ENCODE peak calls at places on chromosomes 3 and 15, in six cellular contexts. X is Karpas-422, A is heart left ventricle, T is WERI-Rb-1, L is mammary epithelial cell, N is pancreas. V is an unnamed sample. For H3K36me3, the result is how much of the 10 kb centered on the place peaks cover.

GRCh38 chr3:64221564-64222257 is 3.6 kb downstream of the PRICKLE2 start:
- DNase-seq in X (no peak), A (no peak), T (no peak), L (no peak), N (no peak), V (no peak)

GRCh38 chr3:152524198-152525140 is 255.7 kb downstream of the MBNL1 start:
- DNase-seq in X (peak), A (peak), T (peak), L (peak), N (no peak), V (peak)

GRCh38 chr3:129233538-129233937 is 15.9 kb upstream of the COPG1 start:
- DNase-seq in X (peak), A (peak), T (no peak), L (no peak), N (no peak), V (peak)

GRCh38 chr3:13792512-13793347 is 87.1 kb downstream of the WNT7A start:
- DNase-seq in X (no peak), A (no peak), T (no peak), L (no peak), N (no peak), V (no peak)

GRCh38 chr3:31291818-31292217 is 240.9 kb upstream of the STT3B start:
- DNase-seq in X (no peak), A (no peak), T (no peak), L (peak), N (no peak), V (no peak)

GRCh38 chr3:187286467-187287059 is 5.0 kb downstream of the MASP1 start:
- DNase-seq in X (no peak), A (no peak), T (no peak), L (no peak), N (no peak), V (no peak)

GRCh38 chr3:86801921-86802320 is 189.0 kb downstream of the VGLL3 start:
- DNase-seq in X (no peak), A (no peak), T (no peak), L (no peak), N (no peak), V (no peak)

GRCh38 chr3:106908181-106908938 is 468.9 kb upstream of the CCDC54 start:
- DNase-seq in X (no peak), A (no peak), T (no peak), L (no peak), N (no peak), V (no peak)

GRCh38 chr3:146577662-146578061 is 27.5 kb downstream of the PLSCR5 start:
- DNase-seq in X (peak), A (no peak), T (peak), L (peak), N (no peak), V (peak)

GRCh38 chr3:150248116-150248864 is 159.8 kb upstream of the TSC22D2 start:
- DNase-seq in X (no peak), A (no peak), T (no peak), L (peak), N (no peak), V (peak)

GRCh38 chr3:12070098-12070497 is 65.9 kb downstream of the SYN2 start:
- DNase-seq in X (no peak), A (no peak), T (no peak), L (no peak), N (no peak), V (no peak)
- H3K36me3 ChIP-seq in X (under half), A (under half), T (under half), L (under half), N (under half), V (under half)

DNA sequence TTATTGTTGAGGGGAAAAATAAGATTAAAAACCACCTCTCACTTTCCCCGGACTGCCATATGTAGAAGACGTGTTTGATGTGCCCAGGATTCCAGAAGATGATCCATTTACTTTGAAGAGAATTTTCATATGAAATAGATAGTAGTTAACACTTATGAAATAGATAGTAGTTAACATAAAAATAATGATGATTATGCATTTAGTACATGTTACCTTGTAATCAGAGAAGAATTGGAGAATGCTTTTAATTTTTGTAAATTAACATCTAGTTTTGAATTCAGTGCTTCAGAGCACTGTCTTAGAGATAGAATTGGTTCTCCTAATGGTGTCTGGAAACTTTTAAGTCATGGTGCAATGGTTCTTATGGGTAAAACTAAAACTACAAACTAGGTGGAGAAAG is 46.1 kb upstream of the CRTC3 start:
- DNase-seq in X (no peak), A (no peak), T (no peak), L (no peak), N (no peak), V (no peak)
- H3K36me3 ChIP-seq in X (under half), A (half or more), T (under half), L (under half), N (half or more), V (half or more)

GRCh38 chr3:43025423-43025822 is 46.3 kb downstream of the GASK1A start:
- DNase-seq in X (no peak), A (no peak), T (no peak), L (no peak), N (no peak), V (no peak)

GRCh38 chr3:43023766-43024165 is 44.7 kb downstream of the GASK1A start:
- DNase-seq in X (peak), A (no peak), T (no peak), L (no peak), N (no peak), V (no peak)

GRCh38 chr3:43024183-43024865 is 45.2 kb downstream of the GASK1A start:
- DNase-seq in X (peak), A (no peak), T (no peak), L (no peak), N (no peak), V (no peak)

GRCh38 chr3:43022111-43022510 is 43.0 kb downstream of the GASK1A start:
- DNase-seq in X (no peak), A (peak), T (no peak), L (no peak), N (no peak), V (no peak)

DNA sequence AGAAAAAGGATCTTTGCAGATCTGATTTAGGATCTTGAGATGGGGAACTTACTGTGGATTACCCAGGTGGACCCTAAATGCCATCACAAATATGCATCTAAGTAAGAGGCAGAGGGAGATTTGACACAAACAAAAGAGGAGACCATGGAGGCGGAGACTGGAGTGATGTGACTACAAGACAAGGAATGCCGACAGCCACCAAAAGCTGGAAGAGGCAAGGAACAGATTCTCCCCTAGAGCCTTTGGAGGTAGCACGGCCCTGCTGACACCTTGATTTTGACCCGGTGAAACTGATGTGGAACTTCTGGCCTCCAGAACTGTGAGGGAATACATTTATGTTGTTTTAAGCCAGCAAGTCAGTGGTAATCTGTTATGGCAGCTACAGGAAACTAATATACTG is 44.0 kb downstream of the GASK1A start:
- DNase-seq in X (peak), A (no peak), T (no peak), L (no peak), N (no peak), V (no peak)
- H3K36me3 ChIP-seq in X (under half), A (under half), T (under half), L (under half), N (under half), V (under half)

DNA sequence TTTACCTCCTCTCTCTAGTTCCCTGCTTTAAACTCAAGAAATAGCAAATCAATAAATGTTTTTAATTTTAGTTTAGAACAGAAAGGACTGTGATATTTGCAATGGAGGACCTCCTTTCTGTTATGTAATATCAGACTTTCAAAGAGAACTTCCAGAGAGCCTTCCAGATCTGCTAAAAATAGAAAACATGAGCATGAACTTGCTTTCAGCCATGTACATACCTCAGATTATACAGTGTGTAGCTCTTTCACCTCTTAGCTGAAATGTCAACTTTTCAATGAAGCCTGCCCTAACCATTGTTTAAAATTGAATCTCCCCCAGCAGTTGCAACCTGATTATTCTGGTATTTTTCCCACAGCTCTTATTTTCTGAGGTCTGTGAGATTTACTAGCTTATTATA is 12.6 kb downstream of the CAPN7 start:
- DNase-seq in X (no peak), A (no peak), T (no peak), L (no peak), N (no peak), V (no peak)
- H3K36me3 ChIP-seq in X (half or more), A (half or more), T (half or more), L (under half), N (under half), V (half or more)

GRCh38 chr3:138469869-138470268 is 35.5 kb downstream of the ESYT3 start:
- DNase-seq in X (no peak), A (no peak), T (no peak), L (no peak), N (no peak), V (no peak)
- H3K36me3 ChIP-seq in X (under half), A (under half), T (under half), L (under half), N (under half), V (under half)

DNA sequence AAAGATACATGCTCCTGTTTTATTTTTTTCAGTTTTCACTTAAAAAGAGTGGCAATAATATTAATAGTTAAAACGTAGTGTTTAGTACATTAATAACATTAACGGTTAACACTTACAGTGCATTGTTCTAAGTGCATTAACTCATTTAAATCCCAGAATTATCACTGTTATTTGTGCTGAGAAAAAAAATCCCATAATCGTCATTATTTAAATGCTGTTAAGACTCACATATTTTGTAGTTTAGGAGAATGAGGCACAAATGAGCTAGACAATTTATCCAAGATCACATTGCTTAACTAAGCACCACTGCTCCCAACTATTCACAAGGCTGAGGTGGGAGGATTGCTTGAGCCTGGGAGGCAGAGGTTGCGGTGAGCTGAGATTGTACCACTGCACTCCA is 34.9 kb downstream of the CHAC1 start:
- DNase-seq in X (no peak), A (no peak), T (no peak), L (no peak), N (no peak), V (no peak)
- H3K36me3 ChIP-seq in X (under half), A (half or more), T (half or more), L (under half), N (under half), V (half or more)

GRCh38 chr15:66440501-66440900 is 53.8 kb downstream of the MAP2K1 start:
- DNase-seq in X (no peak), A (no peak), T (no peak), L (no peak), N (no peak), V (no peak)
- H3K36me3 ChIP-seq in X (half or more), A (half or more), T (under half), L (under half), N (under half), V (half or more)

GRCh38 chr3:192831801-192832347 is 85.8 kb downstream of the MB21D2 start:
- DNase-seq in X (no peak), A (no peak), T (no peak), L (no peak), N (no peak), V (no peak)

GRCh38 chr3:192836469-192836820 is 81.2 kb downstream of the MB21D2 start:
- DNase-seq in X (no peak), A (no peak), T (peak), L (no peak), N (no peak), V (no peak)

GRCh38 chr3:192833177-192833890 is 84.3 kb downstream of the MB21D2 start:
- DNase-seq in X (no peak), A (no peak), T (no peak), L (no peak), N (no peak), V (no peak)

GRCh38 chr3:192834428-192834827 is 83.2 kb downstream of the MB21D2 start:
- DNase-seq in X (no peak), A (no peak), T (no peak), L (no peak), N (no peak), V (no peak)

GRCh38 chr3:192835818-192836468 is 81.7 kb downstream of the MB21D2 start:
- DNase-seq in X (no peak), A (peak), T (no peak), L (no peak), N (no peak), V (no peak)
- H3K36me3 ChIP-seq in X (under half), A (under half), T (under half), L (under half), N (under half), V (under half)

DNA sequence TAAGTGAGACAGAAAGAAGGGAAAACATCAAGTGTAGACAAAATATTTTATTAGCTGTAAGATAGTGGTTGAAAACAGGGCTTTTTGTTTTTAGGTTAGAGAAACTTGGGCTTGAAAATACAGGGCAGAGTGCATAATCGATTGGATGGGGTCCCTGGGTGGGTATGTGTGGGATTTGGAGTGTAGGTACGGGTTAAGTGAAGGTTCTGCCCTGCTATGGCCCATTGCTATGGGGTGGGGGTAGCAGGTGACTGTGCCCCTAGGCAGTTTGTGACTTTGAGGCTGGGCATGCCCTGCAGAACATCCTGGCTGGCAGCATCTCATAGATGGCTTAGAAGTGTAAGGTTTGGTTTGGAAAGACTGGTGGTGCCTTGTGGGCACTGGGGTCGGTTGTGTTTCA is 3.7 kb upstream of the FAM131A start:
- DNase-seq in X (no peak), A (no peak), T (no peak), L (no peak), N (no peak), V (no peak)
- H3K36me3 ChIP-seq in X (under half), A (half or more), T (half or more), L (under half), N (half or more), V (half or more)

V was measured in OCI-LY7.